ENCODE peak calls at places on chromosome 17, in four cellular contexts. One of them, this sample, is unnamed.

GRCh38 chr17:10623786-10624338 is 33.2 kb downstream of the MYH3 start:
- DNase-seq in K562: no peak
- DNase-seq in GM12878: no peak
- DNase-seq in HepG2: no peak
- DNase-seq in this sample: no peak

GRCh38 chr17:64262422-64263260 is at the start of gene TEX2:
- DNase-seq in K562: peak; percentile 45
- DNase-seq in GM12878: no peak
- DNase-seq in HepG2: peak; percentile 39
- DNase-seq in this sample: peak; percentile 62

GRCh38 chr17:49360796-49361128 is 1.3 kb downstream of the ZNF652 start:
- DNase-seq in K562: no peak
- DNase-seq in GM12878: no peak
- DNase-seq in HepG2: no peak
- DNase-seq in this sample: no peak

GRCh38 chr17:49850772-49851386 is 3.0 kb upstream of the TAC4 start:
- DNase-seq in K562: no peak
- DNase-seq in GM12878: no peak
- DNase-seq in HepG2: no peak
- DNase-seq in this sample: no peak

GRCh38 chr17:8243827-8244226 is 4.0 kb downstream of the CTC1 start:
- DNase-seq in K562: no peak
- DNase-seq in GM12878: no peak
- DNase-seq in HepG2: no peak
- DNase-seq in this sample: no peak

GRCh38 chr17:79956853-79957252 is 78.8 kb downstream of the TBC1D16 start:
- DNase-seq in K562: no peak
- DNase-seq in GM12878: no peak
- DNase-seq in HepG2: no peak
- DNase-seq in this sample: no peak

GRCh38 chr17:6894206-6894528 is 62.6 kb upstream of the TEKT1 start:
- DNase-seq in K562: no peak
- DNase-seq in GM12878: no peak
- DNase-seq in HepG2: no peak
- DNase-seq in this sample: no peak

GRCh38 chr17:10699861-10700260 is 2.5 kb downstream of the ADPRM start:
- DNase-seq in K562: no peak
- DNase-seq in GM12878: no peak
- DNase-seq in HepG2: no peak
- DNase-seq in this sample: no peak

DNA sequence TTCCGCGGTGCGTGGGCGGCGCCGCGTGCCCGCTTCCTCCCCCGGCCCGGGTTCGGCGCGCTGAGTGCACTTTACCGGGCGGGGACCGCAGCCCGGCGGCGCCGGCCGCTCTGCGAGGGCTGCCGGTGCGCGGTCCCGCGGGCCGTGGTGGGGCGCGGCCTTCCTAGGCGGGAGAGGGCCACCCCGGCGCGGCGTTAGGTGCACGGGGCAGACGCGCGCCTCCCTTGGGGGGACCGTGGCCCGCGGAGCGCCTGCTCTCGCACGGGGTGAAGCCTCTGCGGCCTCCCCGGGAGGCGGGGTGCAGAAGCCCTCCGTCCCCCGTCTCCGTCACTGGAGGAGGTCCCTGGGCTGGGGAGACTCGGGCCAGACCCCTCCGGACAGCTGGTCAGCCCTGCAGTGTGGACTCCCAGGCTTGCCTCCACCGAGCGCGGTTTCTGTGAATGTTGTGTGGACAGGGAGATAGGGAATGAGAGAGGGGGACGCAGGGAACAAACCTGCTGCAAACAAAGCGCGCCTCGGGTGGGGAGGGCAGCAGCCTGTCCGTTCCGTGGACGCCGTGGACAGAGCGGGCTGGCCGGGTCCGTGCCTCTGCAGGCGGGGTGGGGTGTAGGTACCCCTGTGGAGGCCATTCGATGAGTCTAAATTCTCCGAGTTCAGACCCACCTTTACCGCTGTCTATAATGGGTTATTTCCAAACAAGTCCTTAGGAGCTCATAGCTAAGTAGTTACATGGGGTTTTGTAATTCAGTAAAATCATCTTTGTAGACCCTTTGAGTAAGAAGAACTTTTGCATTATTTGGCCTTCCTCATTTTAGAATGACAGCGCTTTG is 721 bp downstream of the TBCD start:
- DNase-seq in K562: peak; percentile 70
- DNase-seq in GM12878: no peak
- DNase-seq in HepG2: no peak
- DNase-seq in this sample: no peak
- TF ChIP-seq BHLHE40 in K562: no peak
- TF ChIP-seq BHLHE40 in GM12878: no peak
- TF ChIP-seq BHLHE40 in HepG2: no peak
- TF ChIP-seq BHLHE40 in this sample: no peak

GRCh38 chr17:2800367-2800766 is 4.1 kb downstream of the RAP1GAP2 start:
- DNase-seq in K562: no peak
- DNase-seq in GM12878: no peak
- DNase-seq in HepG2: no peak
- DNase-seq in this sample: no peak
- TF ChIP-seq FOXM1 in K562: no peak
- TF ChIP-seq FOXM1 in GM12878: no peak
- TF ChIP-seq FOXM1 in HepG2: no peak
- TF ChIP-seq FOXM1 in this sample: no peak

GRCh38 chr17:28563475-28563874 is 7.8 kb downstream of the PIGS start:
- DNase-seq in K562: no peak
- DNase-seq in GM12878: no peak
- DNase-seq in HepG2: peak; percentile 73
- DNase-seq in this sample: no peak
- TF ChIP-seq SP1 in K562: no peak
- TF ChIP-seq SP1 in GM12878: no peak
- TF ChIP-seq SP1 in HepG2: no peak
- TF ChIP-seq SP1 in this sample: no peak

GRCh38 chr17:81512560-81512983 is at the start of gene ACTG1:
- DNase-seq in K562: peak; percentile 93
- DNase-seq in GM12878: no peak
- DNase-seq in HepG2: peak; percentile 86
- DNase-seq in this sample: peak; percentile 96

GRCh38 chr17:81510798-81511549 is 1.6 kb downstream of the ACTG1 start:
- DNase-seq in K562: no peak
- DNase-seq in GM12878: no peak
- DNase-seq in HepG2: no peak
- DNase-seq in this sample: no peak

GRCh38 chr17:81510524-81510797 is 2.1 kb downstream of the ACTG1 start:
- DNase-seq in K562: no peak
- DNase-seq in GM12878: no peak
- DNase-seq in HepG2: no peak
- DNase-seq in this sample: no peak

GRCh38 chr17:81511800-81512559 is 619 bp downstream of the ACTG1 start:
- DNase-seq in K562: no peak
- DNase-seq in GM12878: no peak
- DNase-seq in HepG2: no peak
- DNase-seq in this sample: no peak

DNA sequence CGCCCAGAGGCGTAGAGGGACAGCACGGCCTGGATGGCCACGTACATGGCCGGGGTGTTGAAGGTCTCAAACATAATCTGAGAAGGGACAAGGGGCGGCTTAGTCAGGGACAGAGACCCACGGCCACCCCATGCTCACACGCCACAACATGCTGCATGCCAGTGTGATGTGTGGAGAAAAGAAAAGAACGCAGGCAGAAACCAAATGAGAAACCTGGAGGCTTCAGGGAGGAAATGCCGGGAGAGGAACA is 1.1 kb downstream of the ACTG1 start:
- DNase-seq in K562: no peak
- DNase-seq in GM12878: no peak
- DNase-seq in HepG2: no peak
- DNase-seq in this sample: no peak
- TF ChIP-seq BHLHE40 in K562: no peak
- TF ChIP-seq BHLHE40 in GM12878: no peak
- TF ChIP-seq BHLHE40 in HepG2: no peak
- TF ChIP-seq BHLHE40 in this sample: no peak

GRCh38 chr17:44314869-44315661 is 6.7 kb downstream of the RUNDC3A start:
- DNase-seq in K562: peak; percentile 62
- DNase-seq in GM12878: no peak
- DNase-seq in HepG2: no peak
- DNase-seq in this sample: peak; percentile 71
- TF ChIP-seq FOXM1 in K562: no peak
- TF ChIP-seq FOXM1 in GM12878: no peak
- TF ChIP-seq FOXM1 in HepG2: no peak
- TF ChIP-seq FOXM1 in this sample: no peak

GRCh38 chr17:73365934-73366623 is 54.3 kb upstream of the CDC42EP4 start:
- DNase-seq in K562: no peak
- DNase-seq in GM12878: no peak
- DNase-seq in HepG2: no peak
- DNase-seq in this sample: no peak

GRCh38 chr17:73362697-73363096 is 50.9 kb upstream of the CDC42EP4 start:
- DNase-seq in K562: no peak
- DNase-seq in GM12878: no peak
- DNase-seq in HepG2: no peak
- DNase-seq in this sample: no peak

GRCh38 chr17:73365203-73365933 is 53.6 kb upstream of the CDC42EP4 start:
- DNase-seq in K562: no peak
- DNase-seq in GM12878: no peak
- DNase-seq in HepG2: no peak
- DNase-seq in this sample: no peak

GRCh38 chr17:73360961-73361761 is 49.4 kb upstream of the CDC42EP4 start:
- DNase-seq in K562: no peak
- DNase-seq in GM12878: no peak
- DNase-seq in HepG2: no peak
- DNase-seq in this sample: no peak

DNA sequence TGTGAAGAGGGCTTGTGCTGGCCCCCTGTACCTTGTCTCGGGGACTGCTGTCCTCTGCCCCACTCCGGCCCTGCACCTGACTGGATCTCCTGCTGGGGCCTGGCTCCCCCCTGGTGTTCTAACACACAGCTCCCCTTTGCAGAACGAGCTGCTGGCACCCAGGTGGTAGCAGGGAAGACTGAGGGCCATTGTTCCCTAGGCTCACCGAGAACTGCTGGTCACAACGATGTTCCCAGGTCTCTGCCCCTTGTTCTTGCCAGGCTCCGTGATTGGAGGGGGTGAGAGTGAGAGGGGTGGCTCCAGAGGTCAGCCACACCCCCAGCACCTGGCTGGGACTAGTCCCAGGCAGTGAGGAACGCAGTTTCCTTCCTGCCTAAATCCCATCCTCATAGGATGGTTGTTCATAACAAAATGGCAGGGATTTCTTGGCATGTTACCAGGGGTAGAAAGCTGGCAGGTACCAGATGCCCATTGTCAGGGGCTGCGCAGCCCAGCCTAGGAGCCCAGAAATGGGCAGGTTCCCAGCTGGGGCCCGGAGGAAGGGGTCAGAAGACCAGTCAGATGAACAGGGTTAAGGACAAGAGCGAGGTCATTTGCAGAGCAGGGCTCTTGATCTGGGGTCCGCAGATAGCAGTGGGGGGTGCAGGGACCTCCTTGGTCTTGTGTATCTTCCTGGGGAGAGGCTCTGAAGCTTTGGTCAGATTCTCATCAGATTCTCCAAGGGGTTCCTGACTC is 52.2 kb upstream of the CDC42EP4 start:
- DNase-seq in K562: no peak
- DNase-seq in GM12878: no peak
- DNase-seq in HepG2: peak; percentile 49
- DNase-seq in this sample: no peak
- TF ChIP-seq SP1 in K562: no peak
- TF ChIP-seq SP1 in GM12878: no peak
- TF ChIP-seq SP1 in HepG2: no peak
- TF ChIP-seq SP1 in this sample: no peak

GRCh38 chr17:43367588-43368242 is 31.1 kb upstream of the ARL4D start:
- DNase-seq in K562: no peak
- DNase-seq in GM12878: peak; percentile 91
- DNase-seq in HepG2: peak; percentile 91
- DNase-seq in this sample: peak; percentile 60
- TF ChIP-seq BHLHE40 in K562: no peak
- TF ChIP-seq BHLHE40 in GM12878: no peak
- TF ChIP-seq BHLHE40 in HepG2: no peak
- TF ChIP-seq BHLHE40 in this sample: peak; percentile 79

DNA sequence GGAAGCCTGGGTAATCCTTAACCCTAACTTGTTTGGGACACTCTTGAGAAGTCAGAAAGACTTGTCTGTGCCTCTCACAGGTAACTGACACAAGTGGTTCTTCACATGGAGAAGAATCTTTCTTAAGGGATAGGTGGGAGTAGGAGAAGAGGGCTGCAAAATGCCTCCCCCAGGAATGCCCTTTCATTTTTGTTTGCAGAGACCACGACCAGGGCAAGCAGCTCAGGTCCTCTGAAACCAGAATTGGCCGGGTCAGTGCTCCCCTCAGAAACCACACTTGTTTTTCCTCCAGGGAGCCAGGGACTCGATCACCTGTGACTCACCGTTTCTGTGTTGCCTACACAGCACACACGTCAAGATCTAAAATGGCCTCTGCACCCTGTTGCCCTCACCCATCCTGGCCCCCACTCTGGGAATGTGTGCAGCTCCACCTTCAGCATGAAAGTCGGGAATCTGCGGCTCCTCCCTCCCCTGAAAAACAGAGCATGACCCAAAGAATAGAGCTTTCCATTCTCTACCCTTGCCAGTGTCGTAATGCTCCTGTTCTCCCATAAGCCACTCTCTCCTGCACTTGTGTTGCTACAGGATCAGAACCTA is 36.1 kb downstream of the HNF1B start:
- DNase-seq in K562: no peak
- DNase-seq in GM12878: no peak
- DNase-seq in HepG2: peak; percentile 97
- DNase-seq in this sample: no peak
- TF ChIP-seq FOXM1 in K562: no peak
- TF ChIP-seq FOXM1 in GM12878: no peak
- TF ChIP-seq FOXM1 in HepG2: no peak
- TF ChIP-seq FOXM1 in this sample: no peak

GRCh38 chr17:82302991-82303943 is 14.1 kb downstream of the CD7 start:
- DNase-seq in K562: no peak
- DNase-seq in GM12878: no peak
- DNase-seq in HepG2: no peak
- DNase-seq in this sample: no peak
- TF ChIP-seq SP1 in K562: no peak
- TF ChIP-seq SP1 in GM12878: no peak
- TF ChIP-seq SP1 in HepG2: no peak
- TF ChIP-seq SP1 in this sample: no peak

DNA sequence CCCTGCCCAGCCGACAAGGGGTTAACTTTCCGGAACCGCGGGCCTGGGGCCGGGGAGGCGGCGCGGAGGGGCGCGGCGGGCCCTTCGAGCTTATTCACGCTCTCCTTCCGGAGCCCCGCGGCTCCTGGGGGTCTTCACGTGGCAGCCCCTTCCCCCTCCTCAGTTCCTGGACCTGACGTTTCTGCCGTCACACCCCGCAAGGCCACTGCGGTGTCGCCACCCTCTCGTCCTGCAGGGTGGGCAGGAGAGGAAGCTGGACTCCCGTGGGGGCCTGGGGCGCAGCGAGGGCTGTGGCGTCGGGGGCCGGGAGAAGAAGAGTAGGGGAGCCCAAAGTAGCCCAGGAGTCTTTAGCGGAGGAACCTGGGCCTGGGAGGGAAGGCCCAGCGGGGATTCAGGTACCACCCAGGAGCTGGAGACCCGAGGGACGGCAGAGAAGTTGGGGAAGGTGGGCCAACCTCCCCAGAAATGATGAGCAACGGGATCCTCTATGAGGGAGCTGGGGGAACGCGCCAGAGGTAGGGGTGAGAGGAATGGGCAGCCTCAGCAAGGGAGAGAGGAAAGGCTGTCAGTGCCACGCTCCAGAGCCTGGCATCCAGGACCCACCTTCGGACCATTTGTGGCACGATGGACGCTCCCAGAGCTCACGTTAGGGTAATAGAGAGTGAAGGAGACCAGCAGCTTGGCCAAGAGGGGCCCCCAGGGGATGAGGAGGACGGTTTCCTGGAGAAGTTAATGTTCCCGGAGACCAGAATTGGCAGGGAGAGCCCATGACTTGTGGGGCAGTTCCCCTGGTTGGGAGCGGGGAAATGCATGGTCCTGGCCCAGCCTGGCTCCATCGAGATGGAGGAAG is 3.3 kb upstream of the HIC1 start:
- DNase-seq in K562: no peak
- DNase-seq in GM12878: no peak
- DNase-seq in HepG2: no peak
- DNase-seq in this sample: no peak
- TF ChIP-seq BHLHE40 in K562: no peak
- TF ChIP-seq BHLHE40 in GM12878: no peak
- TF ChIP-seq BHLHE40 in HepG2: no peak
- TF ChIP-seq BHLHE40 in this sample: no peak